ENCODE peak calls at places on chromosomes 3 and 15, in ten cellular contexts. R is IMR-90; A is DMS79; C is HuH-7; T is fibroblast of lung; D is EH; Z is activated CD8-positive, alpha-beta T cell treated with anti-CD3 and anti-CD28 coated beads, Interleukin-2, amount 10 ng/mL, durations not matched to agents 7 days and 5 days; B is aorta; U is endodermal cell; M is stomach. X is an unnamed sample.

GRCh38 chr15:101128191-101128590 is 123.7 kb downstream of the CHSY1 start:
- DNase-seq in D (peak; percentile 98), B (peak; percentile 49), A (peak; percentile 30), R (peak; percentile 99), T (peak; percentile 98), Z (no peak), C (no peak), M (no peak), U (peak; percentile 45), X (no peak)

GRCh38 chr3:73140772-73141434 is 79.4 kb downstream of the EBLN2 start:
- DNase-seq in B (no peak), A (no peak), M (no peak), C (no peak), T (no peak), Z (no peak), D (no peak), U (no peak), R (no peak), X (no peak)

GRCh38 chr15:78242128-78242527 is 7.8 kb upstream of the ACSBG1 start:
- DNase-seq in D (peak; percentile 29), R (no peak), Z (peak; percentile 50), A (no peak), B (no peak), M (no peak), C (peak; percentile 69), U (peak; percentile 84), T (no peak), X (no peak)

GRCh38 chr3:158109295-158109803 is 540 bp upstream of the RSRC1 start:
- DNase-seq in T (no peak), B (no peak), Z (no peak), U (no peak), R (no peak), D (peak; percentile 15), C (no peak), M (no peak), A (no peak), X (no peak)

GRCh38 chr3:114406286-114406685 is 112.5 kb downstream of the TIGIT start:
- DNase-seq in R (peak; percentile 29), B (no peak), A (no peak), Z (no peak), D (peak; percentile 41), M (no peak), C (no peak), U (no peak), T (no peak), X (no peak)

GRCh38 chr3:176663819-176664218 is 533.5 kb downstream of the TBL1XR1 start:
- DNase-seq in B (no peak), C (peak; percentile 8), Z (no peak), T (peak; percentile 76), D (peak; percentile 79), U (no peak), R (peak; percentile 66), A (peak; percentile 25), M (no peak), X (peak; percentile 89)

GRCh38 chr3:103218793-103219192 is 784.0 kb downstream of the ZPLD1 start:
- DNase-seq in T (peak; percentile 64), A (no peak), B (no peak), R (no peak), U (no peak), D (no peak), M (no peak), Z (no peak), C (no peak), X (no peak)

GRCh38 chr15:48244923-48245322 is 38.8 kb downstream of the SLC12A1 start:
- DNase-seq in C (no peak), B (no peak), R (no peak), U (no peak), Z (no peak), T (peak; percentile 6), D (peak; percentile 3), A (no peak), M (no peak), X (no peak)

GRCh38 chr3:172675371-172676193 is 35.3 kb downstream of the NCEH1 start:
- DNase-seq in U (peak; percentile 47), T (peak; percentile 41), R (peak; percentile 65), M (no peak), Z (peak; percentile 32), A (no peak), D (peak; percentile 62), B (no peak), C (no peak), X (peak; percentile 85)

GRCh38 chr15:63461230-63461629 is 43.2 kb upstream of the USP3 start:
- DNase-seq in Z (no peak), D (no peak), B (no peak), R (no peak), T (no peak), M (peak; percentile 61), U (peak; percentile 87), C (no peak), A (no peak), X (peak; percentile 68)

GRCh38 chr3:195003006-195003892 is 267.7 kb downstream of the XXYLT1 start:
- DNase-seq in A (peak; percentile 71), R (no peak), Z (no peak), D (no peak), U (peak; percentile 34), B (peak; percentile 73), C (no peak), M (no peak), T (no peak), X (no peak)

GRCh38 chr3:184168363-184169120 is 6.1 kb upstream of the AP2M1 start:
- DNase-seq in R (peak; percentile 84), Z (no peak), M (no peak), C (no peak), A (no peak), T (peak; percentile 87), U (peak; percentile 29), B (no peak), D (peak; percentile 90), X (no peak)

GRCh38 chr15:64842986-64843561 is 1.4 kb downstream of the PLEKHO2 start:
- DNase-seq in Z (no peak), M (no peak), D (peak; percentile 72), T (peak; percentile 61), R (peak; percentile 59), C (peak; percentile 21), A (no peak), B (peak; percentile 80), U (peak; percentile 67), X (no peak)

GRCh38 chr15:95119041-95119440 is 887.7 kb downstream of the MCTP2 start:
- DNase-seq in C (no peak), Z (no peak), D (no peak), M (no peak), B (no peak), U (no peak), A (no peak), R (peak; percentile 29), T (no peak), X (no peak)

GRCh38 chr15:57554063-57554820 is 37.5 kb upstream of the MYZAP start:
- DNase-seq in A (peak; percentile 4), D (no peak), U (peak; percentile 62), M (peak; percentile 66), T (peak; percentile 62), R (no peak), B (no peak), Z (no peak), C (no peak), X (no peak)

GRCh38 chr15:73600413-73601050 is 32.7 kb downstream of the NPTN start:
- DNase-seq in A (no peak), M (no peak), Z (no peak), C (no peak), R (no peak), D (peak; percentile 24), U (no peak), B (no peak), T (no peak), X (no peak)

GRCh38 chr15:41557673-41558399 is 1.2 kb upstream of the TYRO3 start:
- DNase-seq in D (peak; percentile 77), T (peak; percentile 58), U (peak; percentile 94), B (peak; percentile 59), Z (peak; percentile 76), R (peak; percentile 67), C (peak; percentile 76), A (no peak), M (peak; percentile 69), X (peak; percentile 70)

GRCh38 chr15:69593981-69594966 is 141.7 kb downstream of the RPLP1 start:
- DNase-seq in R (peak; percentile 38), U (peak; percentile 81), C (peak; percentile 77), T (peak; percentile 94), A (peak; percentile 95), M (peak; percentile 92), Z (no peak), B (peak; percentile 89), D (peak; percentile 5), X (peak; percentile 39)

GRCh38 chr3:151859905-151860304 is 13.5 kb upstream of the SUCNR1 start:
- DNase-seq in M (no peak), C (no peak), Z (no peak), A (no peak), B (no peak), D (no peak), T (peak; percentile 86), R (no peak), U (no peak), X (no peak)

GRCh38 chr15:36208868-36209582 is 370.4 kb upstream of the CDIN1 start:
- DNase-seq in C (no peak), R (peak; percentile 37), Z (no peak), A (no peak), U (no peak), B (no peak), T (no peak), M (no peak), D (peak; percentile 23), X (no peak)

GRCh38 chr3:98013428-98014349 is 21.4 kb downstream of the GABRR3 start:
- DNase-seq in B (no peak), D (peak; percentile 7), R (peak; percentile 33), T (no peak), Z (no peak), M (no peak), U (no peak), A (no peak), C (no peak), X (no peak)

X was measured in T47D.